ENCODE peak calls at places on chromosome 5, in ten cellular contexts. One of them, this sample, is unnamed.
A peak's percentile ranks its signal among the peaks of the same experiment; 100 is the strongest.

GRCh38 chr5:154647760-154648143 is 107.4 kb upstream of the LARP1 start:
- DNase-seq in ovary: no peak
- DNase-seq in neural progenitor cell: no peak
- DNase-seq in astrocyte: no peak
- DNase-seq in uterus: no peak
- DNase-seq in mammary epithelial cell: no peak
- DNase-seq in psoas muscle: no peak
- DNase-seq in kidney: no peak
- DNase-seq in gastrocnemius medialis: no peak
- DNase-seq in pancreas: peak; percentile 32
- DNase-seq in this sample: no peak

GRCh38 chr5:59341760-59342159 is 551.8 kb downstream of the PDE4D start:
- DNase-seq in ovary: no peak
- DNase-seq in neural progenitor cell: no peak
- DNase-seq in astrocyte: no peak
- DNase-seq in uterus: no peak
- DNase-seq in mammary epithelial cell: no peak
- DNase-seq in psoas muscle: no peak
- DNase-seq in kidney: no peak
- DNase-seq in gastrocnemius medialis: no peak
- DNase-seq in pancreas: no peak
- DNase-seq in this sample: no peak

GRCh38 chr5:64166201-64166959 is 737 bp downstream of the RNF180 start:
- DNase-seq in ovary: no peak
- DNase-seq in neural progenitor cell: peak; percentile 49
- DNase-seq in astrocyte: no peak
- DNase-seq in uterus: no peak
- DNase-seq in mammary epithelial cell: no peak
- DNase-seq in psoas muscle: no peak
- DNase-seq in kidney: no peak
- DNase-seq in gastrocnemius medialis: no peak
- DNase-seq in pancreas: no peak
- DNase-seq in this sample: peak; percentile 45

GRCh38 chr5:146290318-146290717 is 48.3 kb upstream of the POU4F3 start:
- DNase-seq in ovary: no peak
- DNase-seq in neural progenitor cell: no peak
- DNase-seq in astrocyte: peak; percentile 8
- DNase-seq in uterus: no peak
- DNase-seq in mammary epithelial cell: no peak
- DNase-seq in psoas muscle: no peak
- DNase-seq in kidney: no peak
- DNase-seq in gastrocnemius medialis: no peak
- DNase-seq in pancreas: no peak
- DNase-seq in this sample: no peak

GRCh38 chr5:171857537-171857936 is 71.9 kb downstream of the SMIM23 start:
- DNase-seq in ovary: no peak
- DNase-seq in neural progenitor cell: peak; percentile 85
- DNase-seq in astrocyte: no peak
- DNase-seq in uterus: no peak
- DNase-seq in mammary epithelial cell: no peak
- DNase-seq in psoas muscle: no peak
- DNase-seq in kidney: no peak
- DNase-seq in gastrocnemius medialis: no peak
- DNase-seq in pancreas: no peak
- DNase-seq in this sample: no peak

GRCh38 chr5:55691265-55692105 is 20.6 kb downstream of the SLC38A9 start:
- DNase-seq in ovary: no peak
- DNase-seq in neural progenitor cell: no peak
- DNase-seq in astrocyte: peak; percentile 27
- DNase-seq in uterus: no peak
- DNase-seq in mammary epithelial cell: peak; percentile 31
- DNase-seq in psoas muscle: no peak
- DNase-seq in kidney: no peak
- DNase-seq in gastrocnemius medialis: peak; percentile 7
- DNase-seq in pancreas: no peak
- DNase-seq in this sample: no peak

GRCh38 chr5:25414746-25415145 is 770.0 kb upstream of the CDH10 start:
- DNase-seq in ovary: no peak
- DNase-seq in neural progenitor cell: no peak
- DNase-seq in astrocyte: peak; percentile 50
- DNase-seq in uterus: no peak
- DNase-seq in mammary epithelial cell: no peak
- DNase-seq in psoas muscle: no peak
- DNase-seq in kidney: no peak
- DNase-seq in gastrocnemius medialis: no peak
- DNase-seq in pancreas: no peak
- DNase-seq in this sample: no peak

GRCh38 chr5:116810937-116811336 is 236.3 kb upstream of the SEMA6A start:
- DNase-seq in ovary: no peak
- DNase-seq in neural progenitor cell: peak; percentile 53
- DNase-seq in astrocyte: no peak
- DNase-seq in uterus: no peak
- DNase-seq in mammary epithelial cell: no peak
- DNase-seq in psoas muscle: no peak
- DNase-seq in kidney: no peak
- DNase-seq in gastrocnemius medialis: no peak
- DNase-seq in pancreas: no peak
- DNase-seq in this sample: no peak

GRCh38 chr5:160643588-160643987 is 208.4 kb downstream of the ATP10B start:
- DNase-seq in ovary: no peak
- DNase-seq in neural progenitor cell: no peak
- DNase-seq in astrocyte: no peak
- DNase-seq in uterus: no peak
- DNase-seq in mammary epithelial cell: no peak
- DNase-seq in psoas muscle: no peak
- DNase-seq in kidney: no peak
- DNase-seq in gastrocnemius medialis: no peak
- DNase-seq in pancreas: no peak
- DNase-seq in this sample: no peak

GRCh38 chr5:124071039-124071438 is 559.1 kb downstream of the CSNK1G3 start:
- DNase-seq in ovary: no peak
- DNase-seq in neural progenitor cell: no peak
- DNase-seq in astrocyte: no peak
- DNase-seq in uterus: no peak
- DNase-seq in mammary epithelial cell: no peak
- DNase-seq in psoas muscle: no peak
- DNase-seq in kidney: no peak
- DNase-seq in gastrocnemius medialis: no peak
- DNase-seq in pancreas: no peak
- DNase-seq in this sample: no peak

GRCh38 chr5:55597014-55597981 is 62.5 kb upstream of the PLPP1 start:
- DNase-seq in ovary: no peak
- DNase-seq in neural progenitor cell: no peak
- DNase-seq in astrocyte: peak; percentile 72
- DNase-seq in uterus: peak; percentile 83
- DNase-seq in mammary epithelial cell: peak; percentile 95
- DNase-seq in psoas muscle: peak; percentile 62
- DNase-seq in kidney: no peak
- DNase-seq in gastrocnemius medialis: peak; percentile 17
- DNase-seq in pancreas: no peak
- DNase-seq in this sample: peak; percentile 39

GRCh38 chr5:77224672-77225355 is 14.3 kb downstream of the PDE8B start:
- DNase-seq in ovary: no peak
- DNase-seq in neural progenitor cell: no peak
- DNase-seq in astrocyte: peak; percentile 71
- DNase-seq in uterus: no peak
- DNase-seq in mammary epithelial cell: peak; percentile 2
- DNase-seq in psoas muscle: no peak
- DNase-seq in kidney: no peak
- DNase-seq in gastrocnemius medialis: no peak
- DNase-seq in pancreas: no peak
- DNase-seq in this sample: no peak

GRCh38 chr5:103461223-103461622 is 101.4 kb downstream of the NUDT12 start:
- DNase-seq in ovary: no peak
- DNase-seq in neural progenitor cell: no peak
- DNase-seq in astrocyte: peak; percentile 96
- DNase-seq in uterus: no peak
- DNase-seq in mammary epithelial cell: peak; percentile 26
- DNase-seq in psoas muscle: no peak
- DNase-seq in kidney: no peak
- DNase-seq in gastrocnemius medialis: no peak
- DNase-seq in pancreas: no peak
- DNase-seq in this sample: no peak

GRCh38 chr5:105475401-105475800 is 1912.8 kb upstream of the NUDT12 start:
- DNase-seq in ovary: no peak
- DNase-seq in neural progenitor cell: no peak
- DNase-seq in astrocyte: no peak
- DNase-seq in uterus: no peak
- DNase-seq in mammary epithelial cell: no peak
- DNase-seq in psoas muscle: no peak
- DNase-seq in kidney: no peak
- DNase-seq in gastrocnemius medialis: no peak
- DNase-seq in pancreas: no peak
- DNase-seq in this sample: no peak

GRCh38 chr5:125274938-125275759 is 528.7 kb upstream of the ZNF608 start:
- DNase-seq in ovary: no peak
- DNase-seq in neural progenitor cell: no peak
- DNase-seq in astrocyte: peak; percentile 38
- DNase-seq in uterus: no peak
- DNase-seq in mammary epithelial cell: no peak
- DNase-seq in psoas muscle: no peak
- DNase-seq in kidney: no peak
- DNase-seq in gastrocnemius medialis: no peak
- DNase-seq in pancreas: no peak
- DNase-seq in this sample: no peak

DNA sequence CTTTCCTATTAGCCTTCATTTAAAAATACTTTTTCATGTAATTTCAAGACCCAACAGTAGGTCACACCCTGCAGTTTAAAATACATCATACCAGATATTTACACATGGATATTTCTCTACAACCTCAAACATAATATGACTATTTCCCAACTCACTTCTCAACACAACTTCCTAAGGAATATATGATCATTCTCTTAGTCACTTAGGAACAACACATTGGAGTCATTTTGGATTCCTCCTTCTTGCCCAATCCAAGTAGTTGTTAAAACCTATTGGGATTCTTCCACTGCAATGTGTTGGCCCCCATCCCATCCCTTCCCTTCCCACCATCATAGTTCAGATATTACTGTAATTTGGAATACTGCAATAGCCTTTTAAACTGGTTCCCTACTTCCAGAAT is 145.5 kb downstream of the DCP2 start:
- DNase-seq in ovary: no peak
- DNase-seq in neural progenitor cell: no peak
- DNase-seq in astrocyte: peak; percentile 69
- DNase-seq in uterus: no peak
- DNase-seq in mammary epithelial cell: peak; percentile 82
- DNase-seq in psoas muscle: no peak
- DNase-seq in kidney: no peak
- DNase-seq in gastrocnemius medialis: peak; percentile 42
- DNase-seq in pancreas: no peak
- DNase-seq in this sample: no peak
- TF ChIP-seq CTCF in ovary: no peak
- TF ChIP-seq CTCF in neural progenitor cell: no peak
- TF ChIP-seq CTCF in astrocyte: no peak
- TF ChIP-seq CTCF in uterus: no peak
- TF ChIP-seq CTCF in mammary epithelial cell: peak; percentile 23
- TF ChIP-seq CTCF in psoas muscle: no peak
- TF ChIP-seq CTCF in kidney: no peak
- TF ChIP-seq CTCF in gastrocnemius medialis: no peak
- TF ChIP-seq CTCF in pancreas: no peak
- TF ChIP-seq CTCF in this sample: no peak

DNA sequence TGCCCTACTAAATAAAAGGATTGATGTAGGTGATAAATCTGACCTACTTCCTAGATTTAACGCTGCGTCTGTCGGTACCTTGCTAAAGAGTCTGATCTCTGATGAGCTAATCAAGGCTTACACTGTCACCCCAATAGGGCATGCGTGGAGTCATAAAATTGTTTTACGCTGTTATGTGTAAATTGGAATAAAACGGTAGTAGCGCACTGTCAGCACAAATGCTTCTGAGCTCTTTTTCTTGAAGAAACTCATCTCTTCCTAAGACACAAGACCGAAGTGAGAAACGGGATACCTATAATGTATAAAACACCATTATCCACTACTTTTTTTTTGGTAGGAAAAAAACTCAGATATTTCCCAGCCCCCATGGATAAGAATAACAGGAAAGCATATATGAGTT is 2106.2 kb upstream of the WWC1 start:
- DNase-seq in ovary: no peak
- DNase-seq in neural progenitor cell: no peak
- DNase-seq in astrocyte: no peak
- DNase-seq in uterus: no peak
- DNase-seq in mammary epithelial cell: no peak
- DNase-seq in psoas muscle: no peak
- DNase-seq in kidney: no peak
- DNase-seq in gastrocnemius medialis: no peak
- DNase-seq in pancreas: no peak
- DNase-seq in this sample: no peak
- H3K9me3 ChIP-seq in ovary: no peaks in the 10 kb centered on the region
- H3K9me3 ChIP-seq in neural progenitor cell: no peaks in the 10 kb centered on the region
- H3K9me3 ChIP-seq in astrocyte: no peaks in the 10 kb centered on the region
- H3K9me3 ChIP-seq in uterus: no peaks in the 10 kb centered on the region
- H3K9me3 ChIP-seq in mammary epithelial cell: peaks cover 4% of the 10 kb centered on the region
- H3K9me3 ChIP-seq in psoas muscle: no peaks in the 10 kb centered on the region
- H3K9me3 ChIP-seq in kidney: no peaks in the 10 kb centered on the region
- H3K9me3 ChIP-seq in gastrocnemius medialis: no peaks in the 10 kb centered on the region
- H3K9me3 ChIP-seq in pancreas: no peaks in the 10 kb centered on the region
- H3K9me3 ChIP-seq in this sample: no peaks in the 10 kb centered on the region

DNA sequence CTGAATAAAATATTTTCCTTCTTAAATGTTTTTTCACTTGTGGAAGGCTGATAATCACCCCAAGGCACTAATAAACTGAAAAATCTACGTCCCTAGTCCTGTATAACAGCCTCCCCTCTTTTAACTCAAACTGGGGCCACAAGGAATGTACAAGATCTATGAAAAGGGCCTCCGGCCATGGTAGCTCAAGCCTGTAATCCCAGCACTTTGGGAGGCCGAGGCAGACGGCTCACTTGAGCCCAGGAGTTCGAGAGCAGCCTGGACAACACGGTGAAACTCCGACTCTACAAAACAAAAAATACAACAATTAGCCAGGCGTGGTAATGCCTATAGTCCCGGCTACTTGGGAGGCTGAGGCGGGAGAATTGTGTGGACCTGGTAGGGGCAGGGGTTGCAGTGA is 23.6 kb downstream of the RNF145 start:
- DNase-seq in ovary: no peak
- DNase-seq in neural progenitor cell: no peak
- DNase-seq in astrocyte: no peak
- DNase-seq in uterus: no peak
- DNase-seq in mammary epithelial cell: no peak
- DNase-seq in psoas muscle: no peak
- DNase-seq in kidney: no peak
- DNase-seq in gastrocnemius medialis: no peak
- DNase-seq in pancreas: no peak
- DNase-seq in this sample: no peak
- TF ChIP-seq CTCF in ovary: no peak
- TF ChIP-seq CTCF in neural progenitor cell: no peak
- TF ChIP-seq CTCF in astrocyte: no peak
- TF ChIP-seq CTCF in uterus: no peak
- TF ChIP-seq CTCF in mammary epithelial cell: no peak
- TF ChIP-seq CTCF in psoas muscle: no peak
- TF ChIP-seq CTCF in kidney: no peak
- TF ChIP-seq CTCF in gastrocnemius medialis: no peak
- TF ChIP-seq CTCF in pancreas: no peak
- TF ChIP-seq CTCF in this sample: no peak

GRCh38 chr5:12616093-12616492 is 711.8 kb upstream of the CTNND2 start:
- DNase-seq in ovary: no peak
- DNase-seq in neural progenitor cell: no peak
- DNase-seq in astrocyte: no peak
- DNase-seq in uterus: no peak
- DNase-seq in mammary epithelial cell: no peak
- DNase-seq in psoas muscle: no peak
- DNase-seq in kidney: no peak
- DNase-seq in gastrocnemius medialis: no peak
- DNase-seq in pancreas: no peak
- DNase-seq in this sample: no peak
- H3K9me3 ChIP-seq in ovary: no peaks in the 10 kb centered on the region
- H3K9me3 ChIP-seq in neural progenitor cell: no peaks in the 10 kb centered on the region
- H3K9me3 ChIP-seq in astrocyte: no peaks in the 10 kb centered on the region
- H3K9me3 ChIP-seq in uterus: no peaks in the 10 kb centered on the region
- H3K9me3 ChIP-seq in mammary epithelial cell: no peaks in the 10 kb centered on the region
- H3K9me3 ChIP-seq in psoas muscle: peaks cover 8% of the 10 kb centered on the region
- H3K9me3 ChIP-seq in kidney: peaks cover 6% of the 10 kb centered on the region
- H3K9me3 ChIP-seq in gastrocnemius medialis: no peaks in the 10 kb centered on the region
- H3K9me3 ChIP-seq in pancreas: no peaks in the 10 kb centered on the region
- H3K9me3 ChIP-seq in this sample: peaks cover 3% of the 10 kb centered on the region

This sample was measured in lung.